ENCODE peak calls at places on chromosomes 4 and X, in eight cellular contexts. L is heart left ventricle, V is A549, W is GM13977, O is pancreas, X is endothelial cell, U is mucosa of descending colon, Y is GM20000. E is an unnamed sample.

GRCh38 chr4:154506253-154506652 is 14.7 kb upstream of the DCHS2 start:
- DNase-seq in O (no peak), Y (peak), V (peak), W (no peak), U (no peak), X (no peak), L (no peak), E (no peak)

GRCh38 chr4:57437649-57438048 is 327.5 kb upstream of the IGFBP7 start:
- DNase-seq in O (no peak), L (no peak), Y (no peak), U (no peak), W (no peak), X (no peak), V (no peak), E (no peak)

GRCh38 chrX:123169247-123169901 is 14.7 kb upstream of the GRIA3 start:
- DNase-seq in L (no peak), Y (no peak), X (no peak), U (no peak), V (peak), W (no peak), O (no peak), E (no peak)

GRCh38 chrX:97267376-97267775 is 383.7 kb downstream of the RPA4 start:
- DNase-seq in V (no peak), X (no peak), Y (no peak), W (no peak), L (no peak), O (no peak), U (no peak), E (no peak)

GRCh38 chr4:133484287-133484686 is 335.2 kb downstream of the PCDH10 start:
- DNase-seq in Y (no peak), W (no peak), X (no peak), L (no peak), V (no peak), O (no peak), U (no peak), E (no peak)

GRCh38 chr4:76198411-76199237 is 15.0 kb downstream of the SCARB2 start:
- DNase-seq in L (peak), Y (peak), U (peak), V (peak), X (peak), O (peak), W (peak), E (peak)

GRCh38 chr4:113981591-113981990 is 2.1 kb upstream of the ARSJ start:
- DNase-seq in O (no peak), L (no peak), Y (no peak), W (no peak), X (no peak), V (no peak), U (no peak), E (no peak)

GRCh38 chrX:23012162-23012561 is 12.4 kb downstream of the DDX53 start:
- DNase-seq in V (no peak), O (no peak), X (no peak), W (no peak), U (no peak), L (no peak), Y (no peak), E (no peak)

GRCh38 chrX:153984351-153985178 is 12.0 kb downstream of the TMEM187 start:
- DNase-seq in L (no peak), Y (peak), O (peak), X (no peak), U (no peak), W (peak), V (no peak), E (peak)

GRCh38 chr4:107760281-107760947 is 40.4 kb upstream of the PAPSS1 start:
- DNase-seq in U (no peak), Y (no peak), X (no peak), W (no peak), V (peak), L (no peak), O (peak), E (peak)

GRCh38 chr4:138681000-138681604 is 334.5 kb upstream of the NOCT start:
- DNase-seq in O (peak), Y (peak), L (peak), V (peak), W (peak), X (peak), U (no peak), E (peak)

GRCh38 chrX:154490021-154490413 is 412 bp downstream of the SLC10A3 start:
- DNase-seq in Y (peak), W (no peak), V (peak), X (no peak), U (peak), O (peak), L (no peak), E (no peak)

GRCh38 chrX:106894978-106895452 is 8.1 kb downstream of the RIPPLY1 start:
- DNase-seq in L (peak), Y (no peak), U (no peak), V (peak), O (no peak), W (no peak), X (no peak), E (no peak)

GRCh38 chr4:42615131-42615776 is 41.7 kb downstream of the ATP8A1 start:
- DNase-seq in V (no peak), O (no peak), L (peak), X (no peak), U (no peak), Y (no peak), W (no peak), E (no peak)

GRCh38 chr4:242121-242848 is 63.0 kb downstream of the ZNF732 start:
- DNase-seq in W (peak), Y (peak), U (peak), V (peak), L (peak), X (peak), O (peak), E (peak)

GRCh38 chr4:7871356-7871755 is 68.3 kb downstream of the AFAP1 start:
- DNase-seq in U (no peak), V (no peak), X (no peak), O (no peak), Y (no peak), L (no peak), W (no peak), E (no peak)

GRCh38 chr4:13985824-13986223 is 358.3 kb upstream of the BOD1L1 start:
- DNase-seq in Y (no peak), U (no peak), L (no peak), W (no peak), V (no peak), O (no peak), X (no peak), E (no peak)

GRCh38 chrX:68511255-68511654 is 12.4 kb downstream of the YIPF6 start:
- DNase-seq in O (peak), U (no peak), Y (peak), L (peak), W (peak), V (peak), X (peak), E (no peak)
- TF ChIP-seq CTCF in O (peak), U (peak), Y (peak), L (peak), W (peak), V (peak), X (peak), E (peak)

DNA sequence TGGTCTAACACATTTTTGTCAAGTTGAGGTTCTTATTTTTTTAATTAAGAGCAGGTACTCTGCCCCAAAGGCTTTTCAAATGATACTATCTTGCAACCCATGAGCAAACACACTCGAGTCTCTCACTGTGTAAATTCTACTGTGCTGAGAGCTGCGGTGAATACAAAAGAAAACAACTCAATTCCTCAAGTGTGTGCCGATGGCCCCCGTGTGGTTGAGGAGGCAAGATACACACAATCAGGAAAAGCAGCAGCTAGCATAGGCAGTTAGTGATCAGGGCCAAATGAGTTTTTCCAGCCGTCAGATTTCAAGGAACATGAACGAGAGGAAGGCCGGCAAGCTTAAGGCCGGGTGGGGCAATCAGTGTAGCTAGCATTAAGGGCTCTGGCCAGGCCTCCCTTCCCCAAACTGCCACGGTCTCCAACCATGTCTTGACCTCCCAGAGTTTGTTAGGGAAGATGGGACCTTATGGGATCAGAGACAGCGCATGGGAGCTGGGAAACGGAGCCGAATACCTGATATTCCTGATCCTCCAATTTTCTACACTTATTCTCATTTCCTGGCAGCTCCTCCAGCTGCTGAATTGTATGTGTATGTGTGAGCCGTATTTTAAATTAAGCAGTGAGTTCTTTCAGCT is 59.7 kb downstream of the RTL9 start:
- DNase-seq in W (peak), L (no peak), Y (no peak), X (peak), U (no peak), O (peak), V (peak), E (no peak)
- TF ChIP-seq CTCF in W (peak), L (no peak), Y (peak), X (peak), U (no peak), O (peak), V (no peak), E (no peak)

DNA sequence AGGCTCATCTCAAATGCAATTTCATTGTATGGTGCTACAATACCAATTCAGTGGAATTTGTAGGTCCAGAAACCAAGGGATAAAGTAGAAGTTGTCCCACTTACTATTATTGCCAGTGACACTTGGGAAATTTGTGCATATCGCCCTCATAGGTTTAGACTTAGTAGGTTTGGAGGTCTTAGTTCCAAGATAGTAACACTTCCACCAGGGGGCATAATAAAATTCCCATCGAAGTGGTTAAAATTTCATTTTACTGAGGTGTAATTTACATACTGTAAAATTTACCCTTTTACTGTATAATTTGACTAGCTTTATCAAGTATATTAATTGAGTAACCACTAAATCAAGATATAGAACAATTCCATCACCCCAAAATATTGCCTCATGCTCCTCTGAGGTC is 174.6 kb downstream of the INPP4B start:
- DNase-seq in L (no peak), X (no peak), U (no peak), W (no peak), Y (no peak), O (no peak), V (no peak), E (no peak)
- TF ChIP-seq CTCF in L (no peak), X (peak), U (no peak), W (no peak), Y (no peak), O (no peak), V (no peak), E (no peak)

GRCh38 chrX:118679290-118679689 is 48.1 kb upstream of the IL13RA1 start:
- DNase-seq in X (peak), O (no peak), W (no peak), Y (no peak), L (no peak), V (peak), U (no peak), E (no peak)
- TF ChIP-seq CTCF in X (no peak), O (no peak), W (no peak), Y (no peak), L (no peak), V (no peak), U (no peak), E (no peak)

DNA sequence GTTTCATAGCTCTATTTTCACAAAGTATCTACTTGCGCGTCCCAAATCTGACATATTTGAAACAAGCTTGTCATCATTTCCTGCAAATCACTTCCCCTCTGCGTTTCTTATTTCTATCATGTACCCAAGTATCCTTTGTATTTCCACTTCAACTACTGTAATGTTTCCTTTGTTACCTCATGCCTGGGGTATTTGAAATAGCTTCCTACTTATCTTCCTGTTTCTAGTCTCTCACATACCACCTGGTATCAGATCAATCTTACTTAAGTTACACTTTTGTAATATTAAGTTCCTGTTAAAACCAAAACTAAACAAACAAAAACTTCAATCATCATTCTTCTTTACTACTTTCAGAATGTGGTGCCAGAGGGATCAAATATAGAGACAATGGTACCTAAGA is 93.6 kb upstream of the SMAD1 start:
- DNase-seq in V (no peak), U (no peak), W (no peak), L (no peak), O (no peak), Y (no peak), X (no peak), E (no peak)
- TF ChIP-seq CTCF in V (no peak), U (no peak), W (no peak), L (no peak), O (no peak), Y (no peak), X (no peak), E (no peak)

GRCh38 chrX:13169688-13170087 is 125.3 kb upstream of the FAM9C start:
- DNase-seq in X (no peak), O (no peak), L (no peak), U (no peak), W (no peak), V (no peak), Y (no peak), E (no peak)
- TF ChIP-seq CTCF in X (no peak), O (no peak), L (no peak), U (no peak), W (no peak), V (no peak), Y (no peak), E (no peak)

DNA sequence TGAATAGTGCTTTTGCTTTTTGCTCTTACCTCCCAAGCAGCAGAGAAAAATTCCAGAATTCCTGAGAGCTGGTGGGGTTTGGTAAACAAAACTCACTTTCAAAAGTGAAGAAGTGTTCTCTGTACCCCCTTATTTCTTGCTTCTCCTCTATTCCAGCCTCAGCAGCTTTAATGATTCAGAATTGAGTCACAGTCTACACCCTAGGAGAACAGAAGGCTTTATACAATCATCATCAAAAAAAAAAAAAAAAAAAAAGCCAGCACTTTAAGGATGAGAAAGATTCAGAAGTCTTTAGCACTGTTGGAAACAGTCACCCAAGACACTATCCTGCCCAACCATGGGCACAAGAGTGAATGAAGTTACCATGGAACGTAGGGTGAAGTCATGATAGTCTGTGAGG is 1583.1 kb upstream of the PCDH10 start:
- DNase-seq in V (no peak), W (no peak), Y (no peak), O (no peak), U (no peak), L (no peak), X (no peak), E (no peak)
- TF ChIP-seq CTCF in V (no peak), W (no peak), Y (no peak), O (no peak), U (no peak), L (no peak), X (no peak), E (no peak)

DNA sequence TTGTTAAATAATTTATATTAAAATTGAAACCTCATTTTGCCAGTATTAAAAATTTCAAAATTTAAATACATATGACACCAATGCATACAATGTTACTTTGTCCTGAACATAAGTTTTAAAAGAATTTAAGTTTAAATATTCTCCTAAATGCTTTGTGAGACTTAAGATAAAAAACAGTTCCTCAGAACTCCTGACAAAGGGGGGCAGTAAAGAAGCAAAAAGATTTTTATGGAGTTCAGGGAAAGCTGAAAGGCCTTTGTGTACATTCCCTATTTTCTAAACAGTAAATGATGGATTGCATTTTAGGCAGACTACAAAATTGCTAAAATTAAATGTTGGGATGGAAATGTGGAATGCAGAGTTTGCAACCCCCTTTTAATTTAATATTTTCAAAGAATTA is 81.8 kb downstream of the SNCA start:
- DNase-seq in W (no peak), U (no peak), O (no peak), X (no peak), Y (no peak), V (no peak), L (no peak), E (no peak)
- TF ChIP-seq CTCF in W (no peak), U (no peak), O (no peak), X (no peak), Y (no peak), V (no peak), L (no peak), E (no peak)